ENCODE peak calls at places on chromosomes 12 and 14, in four cellular contexts. J, S, K and T are unnamed samples.

GRCh38 chr14:89399594-89400068 is 17.4 kb downstream of the FOXN3 start:
- DNase-seq in J (no peak), S (peak), K (peak), T (no peak)

GRCh38 chr14:88490168-88490567 is 64.6 kb downstream of the PTPN21 start:
- DNase-seq in J (no peak), S (no peak), K (no peak), T (no peak)

GRCh38 chr12:47205532-47206449 is 126.0 kb upstream of the AMIGO2 start:
- DNase-seq in J (no peak), S (no peak), K (no peak), T (no peak)

GRCh38 chr14:43803076-43803689 is 703.9 kb downstream of the FSCB start:
- DNase-seq in J (no peak), S (no peak), K (peak), T (no peak)

GRCh38 chr14:91138511-91139359 is 24.9 kb downstream of the DGLUCY start:
- DNase-seq in J (no peak), S (peak), K (peak), T (no peak)

GRCh38 chr12:131067993-131068942 is 114.6 kb downstream of the ADGRD1 start:
- DNase-seq in J (no peak), S (no peak), K (no peak), T (no peak)

GRCh38 chr12:130761537-130762318 is 45.6 kb upstream of the RIMBP2 start:
- DNase-seq in J (no peak), S (peak), K (peak), T (no peak)

GRCh38 chr12:25013061-25013460 is 64.2 kb upstream of the BCAT1 start:
- DNase-seq in J (no peak), S (no peak), K (no peak), T (no peak)

GRCh38 chr14:95515080-95515489 is 1.4 kb downstream of the SYNE3 start:
- DNase-seq in J (no peak), S (no peak), K (peak), T (no peak)

GRCh38 chr12:117134059-117134458 is 34.8 kb upstream of the TESC start:
- DNase-seq in J (no peak), S (no peak), K (no peak), T (no peak)

GRCh38 chr12:13208533-13209278 is 12.2 kb downstream of the EMP1 start:
- DNase-seq in J (no peak), S (no peak), K (peak), T (no peak)

GRCh38 chr12:82838827-82839226 is 152.1 kb downstream of the TMTC2 start:
- DNase-seq in J (no peak), S (no peak), K (no peak), T (no peak)

GRCh38 chr12:54363047-54363446 is 1.2 kb downstream of the GPR84 start:
- DNase-seq in J (no peak), S (no peak), K (no peak), T (no peak)

GRCh38 chr12:55729592-55730446 is 1.0 kb upstream of the CD63 start:
- DNase-seq in J (peak), S (peak), K (peak), T (peak)

GRCh38 chr14:100076133-100076532 is 10.9 kb downstream of the EVL start:
- DNase-seq in J (no peak), S (no peak), K (peak), T (no peak)

GRCh38 chr14:25042362-25043299 is 7.3 kb downstream of the STXBP6 start:
- DNase-seq in J (peak), S (no peak), K (peak), T (no peak)